ENCODE peak calls at places on chromosome 7, in nine cellular contexts. W is ascending aorta, S is breast epithelium, Y is psoas muscle, M is lower lobe of right lung, K is right lobe of liver, J is left ventricle myocardium inferior, L is pancreas, F is cardiac muscle cell. T is an unnamed sample.

GRCh38 chr7:77765906-77766800 is 32.1 kb downstream of the TMEM60 start:
- DNase-seq in W (no peak), S (no peak), Y (no peak), M (no peak), K (no peak), J (no peak), L (no peak), F (peak), T (no peak)

GRCh38 chr7:41503438-41503837 is 199.5 kb downstream of the INHBA start:
- DNase-seq in W (no peak), S (no peak), Y (no peak), M (no peak), K (no peak), J (no peak), L (no peak), F (no peak), T (no peak)

GRCh38 chr7:27122075-27122910 is 8.3 kb downstream of the HOXA4 start:
- DNase-seq in W (no peak), S (no peak), Y (no peak), M (no peak), K (no peak), J (no peak), L (no peak), F (no peak), T (peak)

GRCh38 chr7:11749629-11750028 is 82.4 kb downstream of the THSD7A start:
- DNase-seq in W (no peak), S (no peak), Y (no peak), M (no peak), K (no peak), J (no peak), L (no peak), F (no peak), T (no peak)

GRCh38 chr7:12643001-12643400 is 44.4 kb upstream of the ARL4A start:
- DNase-seq in W (no peak), S (no peak), Y (no peak), M (no peak), K (no peak), J (no peak), L (no peak), F (no peak), T (no peak)

GRCh38 chr7:44220046-44220720 is 19.4 kb downstream of the YKT6 start:
- DNase-seq in W (no peak), S (peak), Y (peak), M (peak), K (peak), J (peak), L (peak), F (no peak), T (no peak)

GRCh38 chr7:156177396-156178055 is 365.3 kb upstream of the SHH start:
- DNase-seq in W (no peak), S (no peak), Y (no peak), M (no peak), K (no peak), J (no peak), L (no peak), F (no peak), T (no peak)

GRCh38 chr7:4665661-4666060 is 16.4 kb upstream of the FOXK1 start:
- DNase-seq in W (no peak), S (no peak), Y (no peak), M (no peak), K (no peak), J (no peak), L (no peak), F (peak), T (no peak)

GRCh38 chr7:101166909-101167644 is 1.7 kb upstream of the VGF start:
- DNase-seq in W (no peak), S (no peak), Y (no peak), M (no peak), K (no peak), J (no peak), L (no peak), F (no peak), T (no peak)

GRCh38 chr7:1716263-1717094 is 46.4 kb downstream of the ELFN1 start:
- DNase-seq in W (no peak), S (no peak), Y (no peak), M (no peak), K (no peak), J (no peak), L (peak), F (peak), T (no peak)

GRCh38 chr7:79749851-79750250 is 296.4 kb upstream of the MAGI2 start:
- DNase-seq in W (no peak), S (no peak), Y (no peak), M (no peak), K (no peak), J (no peak), L (no peak), F (no peak), T (no peak)

GRCh38 chr7:105776068-105776790 is 100.2 kb downstream of the ATXN7L1 start:
- DNase-seq in W (no peak), S (no peak), Y (peak), M (no peak), K (no peak), J (no peak), L (no peak), F (peak), T (peak)

GRCh38 chr7:80284848-80285247 is 150.2 kb downstream of the GNAI1 start:
- DNase-seq in W (no peak), S (no peak), Y (no peak), M (no peak), K (no peak), J (no peak), L (no peak), F (peak), T (no peak)

GRCh38 chr7:64802699-64803098 is 8.5 kb downstream of the ZNF138 start:
- DNase-seq in W (no peak), S (no peak), Y (no peak), M (no peak), K (no peak), J (no peak), L (no peak), F (no peak), T (no peak)

GRCh38 chr7:114691605-114692004 is 230.3 kb upstream of the MDFIC start:
- DNase-seq in W (no peak), S (no peak), Y (no peak), M (no peak), K (no peak), J (no peak), L (no peak), F (no peak), T (no peak)

GRCh38 chr7:135165862-135166261 is 4.6 kb downstream of the CYREN start:
- DNase-seq in W (no peak), S (no peak), Y (no peak), M (no peak), K (no peak), J (no peak), L (no peak), F (no peak), T (no peak)

GRCh38 chr7:37344886-37345579 is 103.6 kb downstream of the ELMO1 start:
- DNase-seq in W (no peak), S (no peak), Y (no peak), M (no peak), K (no peak), J (no peak), L (no peak), F (no peak), T (no peak)

GRCh38 chr7:157875230-157876179 is 538.7 kb downstream of the DNAJB6 start:
- DNase-seq in W (no peak), S (no peak), Y (peak), M (no peak), K (no peak), J (no peak), L (no peak), F (no peak), T (no peak)

GRCh38 chr7:139370943-139371313 is 11.2 kb downstream of the LUC7L2 start:
- DNase-seq in W (no peak), S (no peak), Y (no peak), M (no peak), K (no peak), J (no peak), L (no peak), F (no peak), T (no peak)

GRCh38 chr7:117110480-117111315 is 157.4 kb downstream of the ST7 start:
- DNase-seq in W (no peak), S (no peak), Y (no peak), M (no peak), K (no peak), J (no peak), L (no peak), F (no peak), T (no peak)

GRCh38 chr7:28996836-28997235 is 38.7 kb upstream of the TRIL start:
- DNase-seq in W (no peak), S (no peak), Y (no peak), M (no peak), K (no peak), J (no peak), L (no peak), F (no peak), T (no peak)

GRCh38 chr7:2982831-2983230 is 60.8 kb downstream of the CARD11 start:
- DNase-seq in W (no peak), S (no peak), Y (no peak), M (no peak), K (no peak), J (no peak), L (no peak), F (no peak), T (no peak)

GRCh38 chr7:67732898-67733297 is 736.3 kb downstream of the TYW1 start:
- DNase-seq in W (no peak), S (no peak), Y (no peak), M (no peak), K (no peak), J (no peak), L (no peak), F (no peak), T (no peak)

GRCh38 chr7:134473861-134474291 is 15.0 kb upstream of the AKR1B1 start:
- DNase-seq in W (no peak), S (no peak), Y (no peak), M (no peak), K (no peak), J (no peak), L (no peak), F (peak), T (no peak)

GRCh38 chr7:41148521-41148951 is 554.4 kb downstream of the INHBA start:
- DNase-seq in W (no peak), S (no peak), Y (no peak), M (no peak), K (no peak), J (no peak), L (no peak), F (peak), T (no peak)

GRCh38 chr7:112744818-112745217 is 45.4 kb downstream of the TMEM168 start:
- DNase-seq in W (no peak), S (no peak), Y (no peak), M (no peak), K (no peak), J (no peak), L (no peak), F (peak), T (no peak)

GRCh38 chr7:44658979-44659378 is 52.6 kb downstream of the OGDH start:
- DNase-seq in W (no peak), S (no peak), Y (no peak), M (no peak), K (no peak), J (no peak), L (no peak), F (no peak), T (no peak)

GRCh38 chr7:106284516-106285050 is at the start of gene NAMPT:
- DNase-seq in W (no peak), S (peak), Y (no peak), M (peak), K (no peak), J (peak), L (peak), F (no peak), T (peak)

GRCh38 chr7:85823379-85823778 is 636.5 kb upstream of the SEMA3D start:
- DNase-seq in W (no peak), S (no peak), Y (no peak), M (no peak), K (no peak), J (no peak), L (no peak), F (no peak), T (no peak)

GRCh38 chr7:55020481-55020871 is 1.7 kb downstream of the EGFR start:
- DNase-seq in W (no peak), S (no peak), Y (peak), M (peak), K (peak), J (peak), L (peak), F (peak), T (peak)

GRCh38 chr7:7738177-7738576 is 19.8 kb upstream of the RPA3 start:
- DNase-seq in W (no peak), S (no peak), Y (no peak), M (no peak), K (no peak), J (no peak), L (no peak), F (no peak), T (no peak)
- H3K27ac ChIP-seq in W (no peak), S (no peak), Y (no peak), M (no peak), K (no peak), J (no peak), L (no peak), F (no peak), T (no peak)

DNA sequence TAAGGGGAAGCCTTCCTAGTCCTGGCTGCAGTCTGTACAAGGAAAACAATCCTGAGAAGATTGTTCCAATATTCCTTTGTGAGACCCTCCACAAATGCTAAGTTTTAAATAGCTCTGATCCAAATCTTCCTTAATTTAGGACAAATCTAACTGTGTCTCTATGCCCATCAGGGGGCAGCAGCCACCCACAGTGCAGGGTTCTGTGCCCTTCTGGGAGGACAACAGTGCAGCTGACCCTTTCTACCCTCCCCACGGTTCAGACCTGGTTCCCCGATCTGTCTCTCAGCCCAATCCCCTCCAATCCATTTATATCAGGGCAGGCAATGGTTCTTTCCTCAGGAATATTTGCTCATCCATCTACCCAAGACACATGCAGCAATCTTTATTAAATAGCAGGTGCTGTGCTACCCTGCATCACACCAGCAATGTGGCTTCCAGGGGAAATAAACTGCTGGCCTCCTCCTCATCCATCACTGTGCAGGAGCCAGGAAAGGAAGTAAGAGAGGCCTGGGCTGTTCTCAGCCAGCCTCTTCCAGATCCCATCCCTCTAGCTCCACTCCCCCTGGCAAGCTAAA is 4.0 kb upstream of the RBM28 start:
- DNase-seq in W (no peak), S (no peak), Y (peak), M (peak), K (no peak), J (peak), L (no peak), F (peak), T (no peak)
- TF ChIP-seq CTCF in W (peak), S (no peak), Y (peak), M (peak), K (peak), J (peak), L (peak), F (peak), T (peak)

GRCh38 chr7:30751257-30751650 is 681 bp upstream of the INMT start:
- DNase-seq in W (no peak), S (no peak), Y (no peak), M (no peak), K (no peak), J (no peak), L (no peak), F (no peak), T (no peak)
- H3K27ac ChIP-seq in W (peak), S (peak), Y (peak), M (peak), K (peak), J (peak), L (no peak), F (no peak), T (peak)

GRCh38 chr7:63521-64021 is 128.8 kb upstream of the FAM20C start:
- DNase-seq in W (peak), S (peak), Y (peak), M (peak), K (peak), J (peak), L (no peak), F (no peak), T (no peak)

GRCh38 chr7:64799-65430 is 127.5 kb upstream of the FAM20C start:
- DNase-seq in W (peak), S (no peak), Y (peak), M (peak), K (peak), J (no peak), L (no peak), F (no peak), T (no peak)

GRCh38 chr7:65554-65953 is 126.8 kb upstream of the FAM20C start:
- DNase-seq in W (no peak), S (no peak), Y (peak), M (peak), K (no peak), J (no peak), L (no peak), F (peak), T (no peak)

GRCh38 chr7:63117-63480 is 129.3 kb upstream of the FAM20C start:
- DNase-seq in W (peak), S (peak), Y (peak), M (peak), K (peak), J (no peak), L (no peak), F (no peak), T (no peak)

GRCh38 chr7:64098-64521 is 128.3 kb upstream of the FAM20C start:
- DNase-seq in W (peak), S (peak), Y (peak), M (peak), K (peak), J (peak), L (no peak), F (peak), T (peak)
- TF ChIP-seq CTCF in W (peak), S (no peak), Y (peak), M (peak), K (peak), J (peak), L (peak), F (peak), T (peak)

GRCh38 chr7:146922777-146923176 is 806.2 kb downstream of the CNTNAP2 start:
- DNase-seq in W (no peak), S (no peak), Y (no peak), M (no peak), K (no peak), J (no peak), L (no peak), F (no peak), T (no peak)
- H3K27ac ChIP-seq in W (no peak), S (no peak), Y (no peak), M (no peak), K (no peak), J (no peak), L (no peak), F (no peak), T (no peak)